ENCODE peak calls at places on chromosomes 12 and 14, in ten cellular contexts. P is NB4, S is A549, K is SK-N-SH, D is HepG2, C is endothelial cell of umbilical vein, W is K562, L is HCT116, F is GM12878, Y is H1. G is an unnamed sample.

GRCh38 chr12:90029317-90029716 is 320.7 kb upstream of the ATP2B1 start:
- DNase-seq in Y (no peak), D (no peak), P (no peak), L (no peak), W (no peak), F (no peak), C (peak), K (peak), S (no peak), G (no peak)

GRCh38 chr12:93079271-93079670 is 150.2 kb upstream of the EEA1 start:
- DNase-seq in L (no peak), Y (no peak), W (no peak), S (no peak), F (no peak), C (no peak), P (no peak), D (no peak), K (no peak), G (no peak)

GRCh38 chr12:58529897-58530296 is 390.4 kb downstream of the LRIG3 start:
- DNase-seq in P (no peak), Y (no peak), K (no peak), D (no peak), L (no peak), C (no peak), S (no peak), W (no peak), F (no peak), G (no peak)

GRCh38 chr12:88334271-88334670 is 192.2 kb downstream of the TMTC3 start:
- DNase-seq in S (no peak), W (peak), L (no peak), P (no peak), K (no peak), D (no peak), C (no peak), F (peak), Y (no peak), G (peak)

GRCh38 chr14:100906420-100906819 is 2.9 kb upstream of the RTL1 start:
- DNase-seq in W (peak), K (peak), F (no peak), S (no peak), L (no peak), C (no peak), P (peak), Y (peak), D (no peak), G (peak)

GRCh38 chr12:17954788-17955187 is 135.2 kb downstream of the RERGL start:
- DNase-seq in W (no peak), F (no peak), P (peak), D (no peak), K (no peak), L (no peak), S (peak), C (no peak), Y (no peak), G (no peak)

GRCh38 chr12:88932457-88932856 is 352.2 kb upstream of the KITLG start:
- DNase-seq in C (no peak), W (no peak), F (no peak), P (no peak), D (peak), L (no peak), Y (no peak), S (no peak), K (no peak), G (no peak)

GRCh38 chr12:72272731-72273498 is 745 bp downstream of the TRHDE start:
- DNase-seq in S (no peak), C (no peak), P (no peak), F (no peak), K (peak), D (no peak), Y (peak), W (no peak), L (no peak), G (peak)

GRCh38 chr12:57110189-57111045 is 745 bp downstream of the STAT6 start:
- DNase-seq in Y (peak), S (peak), K (peak), P (peak), D (peak), C (peak), L (no peak), W (peak), F (no peak), G (peak)

GRCh38 chr14:103141117-103141796 is 18.0 kb downstream of the TNFAIP2 start:
- DNase-seq in Y (peak), C (peak), W (peak), S (peak), F (no peak), P (peak), K (peak), D (peak), L (peak), G (peak)

GRCh38 chr14:66482873-66483272 is 3.3 kb upstream of the CCDC196 start:
- DNase-seq in F (no peak), K (no peak), S (no peak), W (no peak), C (no peak), L (no peak), P (no peak), D (no peak), Y (no peak), G (no peak)

DNA sequence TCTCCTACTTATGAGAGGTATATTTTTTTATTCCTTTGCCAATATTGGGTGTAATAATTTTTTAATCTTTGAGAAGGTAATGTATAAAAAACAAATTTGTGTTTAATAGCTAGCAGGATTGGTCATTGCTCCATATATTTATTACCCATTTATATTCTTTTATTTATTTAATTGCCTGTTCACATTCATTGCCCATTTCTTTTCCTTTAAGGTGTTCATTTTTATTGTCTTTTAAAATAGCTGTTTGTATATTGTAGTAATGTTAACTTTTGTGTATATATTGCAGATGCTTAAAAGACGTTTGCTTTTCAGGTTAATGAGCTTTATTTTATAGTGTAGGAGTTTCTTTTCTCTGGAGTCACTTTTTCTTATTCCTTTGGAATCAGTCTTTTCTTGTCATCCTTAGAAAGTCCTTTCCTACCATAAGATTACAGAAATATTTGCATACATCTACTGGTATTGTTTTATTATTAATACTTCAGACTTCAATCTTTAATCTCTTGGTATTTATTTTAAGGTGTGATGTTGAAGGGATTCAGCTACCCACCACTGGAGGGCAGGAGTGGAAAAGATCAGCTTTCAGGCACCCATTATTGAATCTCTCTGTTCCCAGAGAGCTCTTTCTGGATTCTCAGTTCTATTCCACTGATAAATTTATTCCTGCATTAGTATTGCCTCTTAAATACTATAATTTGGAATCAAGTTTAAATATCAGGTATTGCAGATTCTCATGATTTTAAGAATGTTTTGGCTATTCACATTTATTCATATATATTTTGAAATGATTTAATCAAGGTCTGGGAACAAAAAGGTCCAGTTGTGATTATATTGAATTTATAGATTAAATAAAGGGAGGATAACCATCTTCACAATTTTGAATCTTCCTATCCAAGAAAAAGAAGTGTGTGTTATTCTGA is 17.3 kb downstream of the PPM1A start:
- DNase-seq in S (peak), L (peak), D (peak), P (peak), K (no peak), W (peak), Y (no peak), C (peak), F (no peak), G (peak)
- TF ChIP-seq MAX in S (no peak), L (no peak), D (no peak), P (no peak), K (no peak), W (no peak), Y (no peak), C (no peak), F (no peak), G (no peak)

GRCh38 chr12:83826112-83826511 is 1086.5 kb downstream of the SLC6A15 start:
- DNase-seq in D (no peak), W (peak), K (peak), L (peak), F (no peak), C (peak), Y (peak), S (no peak), P (peak), G (peak)
- TF ChIP-seq MAX in D (no peak), W (no peak), K (no peak), L (no peak), F (no peak), C (no peak), Y (no peak), S (no peak), P (no peak), G (no peak)

GRCh38 chr12:13120431-13120830 is 17.0 kb upstream of the GSG1 start:
- DNase-seq in D (no peak), K (no peak), Y (no peak), S (no peak), P (no peak), W (no peak), F (no peak), C (no peak), L (no peak), G (no peak)
- TF ChIP-seq MAX in D (no peak), K (no peak), Y (no peak), S (no peak), P (no peak), W (no peak), F (no peak), C (no peak), L (no peak), G (no peak)

GRCh38 chr14:96681826-96682225 is 115.4 kb upstream of the VRK1 start:
- DNase-seq in S (no peak), P (no peak), W (no peak), Y (no peak), K (no peak), F (no peak), D (no peak), L (no peak), C (no peak), G (no peak)
- TF ChIP-seq MAX in S (no peak), P (no peak), W (no peak), Y (no peak), K (no peak), F (no peak), D (no peak), L (no peak), C (no peak), G (no peak)

GRCh38 chr12:29376118-29376517 is 4.9 kb downstream of the ERGIC2 start:
- DNase-seq in L (no peak), S (no peak), D (no peak), C (no peak), F (no peak), W (no peak), P (no peak), Y (no peak), K (no peak), G (no peak)
- TF ChIP-seq MAX in L (no peak), S (no peak), D (no peak), C (no peak), F (no peak), W (no peak), P (no peak), Y (no peak), K (no peak), G (no peak)

GRCh38 chr14:31559939-31560338 is 1.3 kb upstream of the NUBPL start:
- DNase-seq in F (no peak), L (no peak), K (no peak), D (no peak), S (no peak), W (no peak), Y (no peak), C (no peak), P (no peak), G (no peak)
- TF ChIP-seq MAX in F (no peak), L (no peak), K (no peak), D (no peak), S (no peak), W (no peak), Y (no peak), C (no peak), P (no peak), G (no peak)

DNA sequence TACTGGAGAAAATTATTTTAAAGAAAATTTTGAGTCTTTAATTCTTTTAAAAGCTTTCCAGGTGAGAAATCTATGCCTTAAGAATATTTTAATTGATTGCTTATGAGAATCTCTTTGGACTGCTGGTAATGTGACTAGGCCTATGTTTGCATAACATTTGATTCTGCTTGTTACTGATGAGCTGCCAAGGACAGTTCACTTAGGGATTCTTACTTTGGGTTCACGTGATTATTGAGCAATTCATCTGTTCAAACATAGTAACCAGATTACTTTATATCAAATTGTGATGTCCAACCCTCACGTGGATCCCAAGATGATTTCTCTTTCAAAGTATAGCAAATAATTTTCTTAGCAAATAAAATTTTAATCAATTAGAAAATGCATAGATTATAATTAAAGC is 27.4 kb upstream of the ABCD2 start:
- DNase-seq in S (no peak), C (no peak), F (no peak), Y (no peak), K (no peak), P (no peak), D (no peak), W (no peak), L (no peak), G (no peak)
- TF ChIP-seq MAX in S (no peak), C (no peak), F (no peak), Y (no peak), K (no peak), P (no peak), D (no peak), W (no peak), L (no peak), G (no peak)

GRCh38 chr14:77052281-77053044 is 24.0 kb upstream of the IRF2BPL start:
- DNase-seq in D (no peak), C (no peak), K (no peak), S (no peak), P (no peak), L (no peak), Y (no peak), W (no peak), F (no peak), G (no peak)
- TF ChIP-seq MAX in D (no peak), C (no peak), K (peak), S (peak), P (no peak), L (no peak), Y (no peak), W (no peak), F (no peak), G (no peak)

G was measured in WTC11.